ENCODE peak calls at places on chromosomes 1 and 21, in seven cellular contexts. U is neuronal stem cell, I is lower leg skin, Y is thyroid gland, S is K562, W is fibroblast of mammary gland, E is lung. D is an unnamed sample.

GRCh38 chr1:2382621-2383361 is 8.6 kb downstream of the MORN1 start:
- DNase-seq in U (no peak), I (no peak), Y (peak), S (peak), W (peak), E (no peak), D (peak)

GRCh38 chr1:228782662-228783414 is 47.6 kb downstream of the RHOU start:
- DNase-seq in U (no peak), I (no peak), Y (peak), S (no peak), W (peak), E (no peak), D (no peak)

GRCh38 chr1:201191723-201192477 is 1.3 kb downstream of the IGFN1 start:
- DNase-seq in U (no peak), I (no peak), Y (peak), S (peak), W (peak), E (no peak), D (peak)

GRCh38 chr1:115459161-115459560 is 121.1 kb upstream of the NGF start:
- DNase-seq in U (no peak), I (no peak), Y (no peak), S (no peak), W (no peak), E (no peak), D (no peak)

GRCh38 chr21:39451332-39452206 is at the start of gene SH3BGR:
- DNase-seq in U (no peak), I (no peak), Y (peak), S (peak), W (no peak), E (peak), D (peak)

GRCh38 chr1:216702170-216702569 is 21.1 kb downstream of the ESRRG start:
- DNase-seq in U (no peak), I (no peak), Y (no peak), S (no peak), W (no peak), E (no peak), D (no peak)

GRCh38 chr1:206050655-206051235 is 2.2 kb upstream of the RHEX start:
- DNase-seq in U (no peak), I (peak), Y (peak), S (no peak), W (no peak), E (no peak), D (no peak)

GRCh38 chr1:241639040-241639652 is 1.0 kb downstream of the CHML start:
- DNase-seq in U (peak), I (no peak), Y (no peak), S (no peak), W (peak), E (peak), D (peak)

GRCh38 chr1:85200367-85200869 is 398 bp downstream of the SYDE2 start:
- DNase-seq in U (peak), I (peak), Y (peak), S (no peak), W (no peak), E (no peak), D (peak)

GRCh38 chr21:15935530-15935929 is 205.7 kb downstream of the USP25 start:
- DNase-seq in U (no peak), I (no peak), Y (no peak), S (no peak), W (no peak), E (no peak), D (no peak)

GRCh38 chr1:108053291-108054023 is 88.5 kb upstream of the VAV3 start:
- DNase-seq in U (no peak), I (no peak), Y (no peak), S (no peak), W (peak), E (no peak), D (peak)

GRCh38 chr1:246483204-246483933 is 23.7 kb downstream of the SMYD3 start:
- DNase-seq in U (no peak), I (no peak), Y (no peak), S (no peak), W (peak), E (no peak), D (no peak)

GRCh38 chr1:69567847-69568434 is at the start of gene LRRC7:
- DNase-seq in U (peak), I (no peak), Y (peak), S (peak), W (no peak), E (no peak), D (peak)

GRCh38 chr1:16248603-16249534 is 11.9 kb upstream of the CPLANE2 start:
- DNase-seq in U (no peak), I (peak), Y (peak), S (peak), W (peak), E (peak), D (peak)

GRCh38 chr1:222994506-222995229 is 148.4 kb downstream of the TLR5 start:
- DNase-seq in U (no peak), I (no peak), Y (no peak), S (no peak), W (peak), E (no peak), D (peak)

GRCh38 chr1:238254935-238255334 is 364.2 kb upstream of the ZP4 start:
- DNase-seq in U (peak), I (no peak), Y (no peak), S (no peak), W (no peak), E (no peak), D (no peak)

GRCh38 chr1:15403962-15404580 is 5.6 kb upstream of the EFHD2 start:
- DNase-seq in U (no peak), I (no peak), Y (no peak), S (no peak), W (no peak), E (no peak), D (no peak)

GRCh38 chr1:150407330-150407729 is 43.4 kb downstream of the RPRD2 start:
- DNase-seq in U (no peak), I (no peak), Y (no peak), S (no peak), W (no peak), E (no peak), D (no peak)

GRCh38 chr1:193569696-193570269 is 383.4 kb upstream of the B3GALT2 start:
- DNase-seq in U (no peak), I (no peak), Y (no peak), S (no peak), W (peak), E (no peak), D (peak)

GRCh38 chr1:18923721-18924610 is 21.6 kb upstream of the ALDH4A1 start:
- DNase-seq in U (no peak), I (no peak), Y (peak), S (no peak), W (no peak), E (no peak), D (peak)

GRCh38 chr1:109804660-109805059 is 40.9 kb upstream of the EPS8L3 start:
- DNase-seq in U (no peak), I (no peak), Y (no peak), S (no peak), W (no peak), E (no peak), D (no peak)

GRCh38 chr1:212606734-212607205 is 1.8 kb upstream of the ATF3 start:
- DNase-seq in U (no peak), I (peak), Y (peak), S (peak), W (no peak), E (peak), D (no peak)

GRCh38 chr1:211610779-211611556 is 32.0 kb upstream of the SLC30A1 start:
- DNase-seq in U (no peak), I (peak), Y (peak), S (no peak), W (peak), E (no peak), D (no peak)

GRCh38 chr1:16921391-16922185 is at the start of gene CROCC:
- DNase-seq in U (peak), I (no peak), Y (peak), S (no peak), W (peak), E (no peak), D (peak)

GRCh38 chr1:8866173-8866791 is 12.2 kb downstream of the ENO1 start:
- DNase-seq in U (no peak), I (no peak), Y (no peak), S (no peak), W (no peak), E (no peak), D (no peak)

GRCh38 chr1:201634261-201634660 is 95.3 kb downstream of the NAV1 start:
- DNase-seq in U (no peak), I (no peak), Y (no peak), S (peak), W (peak), E (no peak), D (peak)

GRCh38 chr1:52237430-52237829 is 95.5 kb downstream of the ZFYVE9 start:
- DNase-seq in U (no peak), I (no peak), Y (no peak), S (no peak), W (peak), E (no peak), D (no peak)

GRCh38 chr1:224540535-224540934 is 75.6 kb upstream of the CNIH3 start:
- DNase-seq in U (no peak), I (no peak), Y (no peak), S (no peak), W (no peak), E (no peak), D (no peak)

GRCh38 chr1:117821782-117822447 is 107.5 kb downstream of the GDAP2 start:
- DNase-seq in U (no peak), I (no peak), Y (no peak), S (no peak), W (peak), E (no peak), D (no peak)

GRCh38 chr1:159197767-159198557 is 6.7 kb upstream of the ACKR1 start:
- DNase-seq in U (peak), I (peak), Y (peak), S (peak), W (peak), E (peak), D (peak)

GRCh38 chr1:230476622-230477003 is 50.5 kb upstream of the PGBD5 start:
- DNase-seq in U (no peak), I (no peak), Y (no peak), S (no peak), W (no peak), E (no peak), D (no peak)

GRCh38 chr1:169711469-169712308 is at the start of gene SELL:
- DNase-seq in U (peak), I (peak), Y (peak), S (peak), W (peak), E (peak), D (no peak)

GRCh38 chr1:223109581-223110026 is 33.4 kb downstream of the TLR5 start:
- DNase-seq in U (no peak), I (no peak), Y (no peak), S (no peak), W (no peak), E (no peak), D (no peak)

GRCh38 chr1:203300441-203301330 is 4.6 kb upstream of the BTG2 start:
- DNase-seq in U (no peak), I (no peak), Y (no peak), S (peak), W (no peak), E (no peak), D (peak)

GRCh38 chr1:197917813-197918646 is 858 bp downstream of the LHX9 start:
- DNase-seq in U (peak), I (no peak), Y (no peak), S (no peak), W (no peak), E (no peak), D (peak)

GRCh38 chr21:30209571-30209970 is 6.3 kb downstream of the CLDN8 start:
- DNase-seq in U (peak), I (no peak), Y (no peak), S (no peak), W (no peak), E (no peak), D (no peak)

GRCh38 chr1:40717960-40718359 is 26.5 kb downstream of the NFYC start:
- DNase-seq in U (no peak), I (no peak), Y (no peak), S (no peak), W (no peak), E (no peak), D (no peak)

GRCh38 chr1:82762829-82763532 is 962.2 kb downstream of the ADGRL2 start:
- DNase-seq in U (no peak), I (no peak), Y (no peak), S (no peak), W (no peak), E (no peak), D (no peak)

GRCh38 chr1:84363019-84363418 is 35.3 kb upstream of the DNASE2B start:
- DNase-seq in U (no peak), I (peak), Y (peak), S (no peak), W (no peak), E (no peak), D (no peak)

DNA sequence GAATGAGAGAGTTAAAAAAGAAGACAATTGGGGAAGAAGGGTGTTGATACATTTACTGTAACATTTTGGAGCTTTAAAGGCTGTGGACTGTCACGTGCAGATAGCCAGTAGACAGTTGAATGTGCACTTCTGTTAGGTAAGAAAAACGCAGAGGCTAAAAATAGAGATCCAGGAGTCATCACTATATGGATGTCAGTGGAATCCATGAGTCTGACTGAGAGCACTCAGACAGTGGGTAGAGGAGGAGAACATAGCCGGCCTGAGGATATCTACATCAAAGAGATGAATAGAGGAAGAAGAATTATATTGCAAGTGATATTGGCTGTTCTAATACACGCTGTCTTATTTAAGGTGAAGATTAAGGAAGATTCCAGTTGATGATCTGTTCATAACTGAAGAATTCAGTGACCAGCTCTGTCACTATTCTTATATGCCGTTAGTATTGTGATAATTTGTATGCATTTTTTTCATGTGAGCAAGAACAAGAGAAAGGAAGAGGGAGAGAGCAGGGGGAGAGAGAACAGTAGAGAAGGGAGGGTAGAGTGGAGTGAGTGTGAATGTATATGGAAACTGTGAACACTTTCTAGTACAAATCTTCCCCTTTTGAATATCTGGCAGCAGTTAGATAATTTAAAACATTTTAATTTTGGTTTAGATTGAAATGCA is 344.8 kb downstream of the CHRM3 start:
- DNase-seq in U (no peak), I (no peak), Y (no peak), S (no peak), W (no peak), E (no peak), D (no peak)
- H3K4me3 ChIP-seq in U (no peak), I (no peak), Y (no peak), S (no peak), W (no peak), E (no peak), D (no peak)

GRCh38 chr1:165842363-165843129 is 15.1 kb downstream of the UCK2 start:
- DNase-seq in U (no peak), I (no peak), Y (no peak), S (peak), W (peak), E (no peak), D (peak)
- H3K4me3 ChIP-seq in U (no peak), I (no peak), Y (no peak), S (no peak), W (no peak), E (no peak), D (peak)

GRCh38 chr1:225712391-225712790 is 59.5 kb upstream of the ENAH start:
- DNase-seq in U (no peak), I (no peak), Y (no peak), S (no peak), W (peak), E (no peak), D (no peak)
- H3K4me3 ChIP-seq in U (no peak), I (no peak), Y (no peak), S (no peak), W (no peak), E (no peak), D (no peak)

GRCh38 chr1:73593804-73594203 is 604.2 kb downstream of the LRRIQ3 start:
- DNase-seq in U (no peak), I (no peak), Y (no peak), S (no peak), W (no peak), E (no peak), D (no peak)

GRCh38 chr1:73593379-73593778 is 604.6 kb downstream of the LRRIQ3 start:
- DNase-seq in U (no peak), I (no peak), Y (peak), S (no peak), W (peak), E (peak), D (no peak)
- H3K4me3 ChIP-seq in U (no peak), I (no peak), Y (no peak), S (no peak), W (no peak), E (no peak), D (no peak)

D was measured in osteoblast.